ENCODE peak calls at places on chromosomes 6 and 20, in seven cellular contexts. One of them, this sample, is unnamed.

GRCh38 chr20:9581509-9581908 is 67.1 kb downstream of the LAMP5 start:
- DNase-seq in hypothalamus: no peak
- DNase-seq in MG63: no peak
- DNase-seq in mammary epithelial cell: no peak
- DNase-seq in astrocyte: no peak
- DNase-seq in CD4-positive, alpha-beta memory T cell: no peak
- DNase-seq in cerebellum: no peak
- DNase-seq in this sample: no peak

GRCh38 chr6:5204340-5204739 is 56.4 kb downstream of the LYRM4 start:
- DNase-seq in hypothalamus: no peak
- DNase-seq in MG63: no peak
- DNase-seq in mammary epithelial cell: peak
- DNase-seq in cerebellum: no peak
- DNase-seq in CD4-positive, alpha-beta memory T cell: no peak
- DNase-seq in astrocyte: no peak
- DNase-seq in this sample: peak

GRCh38 chr6:113432729-113433505 is 424.2 kb upstream of the MARCKS start:
- DNase-seq in mammary epithelial cell: no peak
- DNase-seq in hypothalamus: no peak
- DNase-seq in astrocyte: no peak
- DNase-seq in cerebellum: no peak
- DNase-seq in CD4-positive, alpha-beta memory T cell: no peak
- DNase-seq in MG63: peak
- DNase-seq in this sample: no peak

GRCh38 chr20:14807224-14807623 is 469.8 kb upstream of the FLRT3 start:
- DNase-seq in hypothalamus: no peak
- DNase-seq in CD4-positive, alpha-beta memory T cell: no peak
- DNase-seq in astrocyte: no peak
- DNase-seq in MG63: no peak
- DNase-seq in cerebellum: no peak
- DNase-seq in mammary epithelial cell: no peak
- DNase-seq in this sample: no peak

GRCh38 chr6:81228912-81229540 is 523.5 kb downstream of the TENT5A start:
- DNase-seq in mammary epithelial cell: no peak
- DNase-seq in hypothalamus: no peak
- DNase-seq in cerebellum: no peak
- DNase-seq in astrocyte: peak
- DNase-seq in MG63: no peak
- DNase-seq in CD4-positive, alpha-beta memory T cell: no peak
- DNase-seq in this sample: no peak

GRCh38 chr6:164612731-164613130 is 696.7 kb downstream of the C6orf118 start:
- DNase-seq in CD4-positive, alpha-beta memory T cell: no peak
- DNase-seq in astrocyte: no peak
- DNase-seq in hypothalamus: no peak
- DNase-seq in cerebellum: no peak
- DNase-seq in mammary epithelial cell: no peak
- DNase-seq in MG63: no peak
- DNase-seq in this sample: no peak

GRCh38 chr20:5031206-5031557 is 29.9 kb upstream of the SLC23A2 start:
- DNase-seq in cerebellum: no peak
- DNase-seq in mammary epithelial cell: no peak
- DNase-seq in MG63: no peak
- DNase-seq in hypothalamus: no peak
- DNase-seq in astrocyte: no peak
- DNase-seq in CD4-positive, alpha-beta memory T cell: no peak
- DNase-seq in this sample: peak

GRCh38 chr6:3350252-3350826 is 91.6 kb downstream of the PSMG4 start:
- DNase-seq in cerebellum: no peak
- DNase-seq in mammary epithelial cell: no peak
- DNase-seq in hypothalamus: no peak
- DNase-seq in astrocyte: no peak
- DNase-seq in CD4-positive, alpha-beta memory T cell: no peak
- DNase-seq in MG63: no peak
- DNase-seq in this sample: no peak

GRCh38 chr20:58146761-58147160 is 81.7 kb downstream of the ANKRD60 start:
- DNase-seq in CD4-positive, alpha-beta memory T cell: no peak
- DNase-seq in mammary epithelial cell: no peak
- DNase-seq in cerebellum: no peak
- DNase-seq in MG63: no peak
- DNase-seq in hypothalamus: no peak
- DNase-seq in astrocyte: no peak
- DNase-seq in this sample: no peak

GRCh38 chr6:36720251-36721141 is 22.9 kb downstream of the RAB44 start:
- DNase-seq in MG63: no peak
- DNase-seq in astrocyte: no peak
- DNase-seq in cerebellum: no peak
- DNase-seq in hypothalamus: no peak
- DNase-seq in CD4-positive, alpha-beta memory T cell: no peak
- DNase-seq in mammary epithelial cell: no peak
- DNase-seq in this sample: no peak

GRCh38 chr20:44733341-44734069 is 12.2 kb upstream of the KCNK15 start:
- DNase-seq in cerebellum: peak
- DNase-seq in astrocyte: no peak
- DNase-seq in CD4-positive, alpha-beta memory T cell: peak
- DNase-seq in hypothalamus: peak
- DNase-seq in MG63: peak
- DNase-seq in mammary epithelial cell: peak
- DNase-seq in this sample: peak

GRCh38 chr6:36852481-36853147 is 13.4 kb upstream of the CPNE5 start:
- DNase-seq in astrocyte: peak
- DNase-seq in mammary epithelial cell: peak
- DNase-seq in MG63: peak
- DNase-seq in CD4-positive, alpha-beta memory T cell: no peak
- DNase-seq in hypothalamus: no peak
- DNase-seq in cerebellum: no peak
- DNase-seq in this sample: peak

GRCh38 chr6:41824571-41825569 is 37.4 kb downstream of the TOMM6 start:
- DNase-seq in astrocyte: peak
- DNase-seq in cerebellum: no peak
- DNase-seq in hypothalamus: no peak
- DNase-seq in MG63: no peak
- DNase-seq in CD4-positive, alpha-beta memory T cell: no peak
- DNase-seq in mammary epithelial cell: no peak
- DNase-seq in this sample: peak

GRCh38 chr6:34142599-34142998 is 3.3 kb downstream of the GRM4 start:
- DNase-seq in cerebellum: peak
- DNase-seq in mammary epithelial cell: peak
- DNase-seq in MG63: no peak
- DNase-seq in hypothalamus: no peak
- DNase-seq in astrocyte: no peak
- DNase-seq in CD4-positive, alpha-beta memory T cell: no peak
- DNase-seq in this sample: peak

GRCh38 chr6:95923518-95923917 is 92.3 kb upstream of the FUT9 start:
- DNase-seq in mammary epithelial cell: no peak
- DNase-seq in MG63: no peak
- DNase-seq in cerebellum: no peak
- DNase-seq in CD4-positive, alpha-beta memory T cell: no peak
- DNase-seq in hypothalamus: no peak
- DNase-seq in astrocyte: no peak
- DNase-seq in this sample: peak

GRCh38 chr6:1716845-1717244 is 107.1 kb downstream of the FOXC1 start:
- DNase-seq in hypothalamus: no peak
- DNase-seq in mammary epithelial cell: no peak
- DNase-seq in CD4-positive, alpha-beta memory T cell: no peak
- DNase-seq in astrocyte: peak
- DNase-seq in MG63: peak
- DNase-seq in cerebellum: no peak
- DNase-seq in this sample: no peak

GRCh38 chr6:20402181-20403079 is 751 bp downstream of the E2F3 start:
- DNase-seq in mammary epithelial cell: peak
- DNase-seq in cerebellum: no peak
- DNase-seq in CD4-positive, alpha-beta memory T cell: peak
- DNase-seq in hypothalamus: no peak
- DNase-seq in astrocyte: no peak
- DNase-seq in MG63: peak
- DNase-seq in this sample: peak

GRCh38 chr20:18738055-18738454 is 75.5 kb upstream of the SCP2D1 start:
- DNase-seq in MG63: no peak
- DNase-seq in CD4-positive, alpha-beta memory T cell: peak
- DNase-seq in cerebellum: no peak
- DNase-seq in hypothalamus: no peak
- DNase-seq in astrocyte: no peak
- DNase-seq in mammary epithelial cell: no peak
- DNase-seq in this sample: peak

GRCh38 chr20:24986436-24987015 is 6.0 kb downstream of the APMAP start:
- DNase-seq in astrocyte: no peak
- DNase-seq in hypothalamus: no peak
- DNase-seq in cerebellum: no peak
- DNase-seq in mammary epithelial cell: no peak
- DNase-seq in CD4-positive, alpha-beta memory T cell: no peak
- DNase-seq in MG63: no peak
- DNase-seq in this sample: no peak

GRCh38 chr20:51488331-51488730 is 54.2 kb downstream of the NFATC2 start:
- DNase-seq in MG63: no peak
- DNase-seq in cerebellum: no peak
- DNase-seq in astrocyte: no peak
- DNase-seq in hypothalamus: no peak
- DNase-seq in CD4-positive, alpha-beta memory T cell: no peak
- DNase-seq in mammary epithelial cell: no peak
- DNase-seq in this sample: no peak

GRCh38 chr6:49497308-49497707 is 2.4 kb upstream of the GLYATL3 start:
- DNase-seq in cerebellum: no peak
- DNase-seq in MG63: no peak
- DNase-seq in mammary epithelial cell: no peak
- DNase-seq in astrocyte: no peak
- DNase-seq in CD4-positive, alpha-beta memory T cell: no peak
- DNase-seq in hypothalamus: no peak
- DNase-seq in this sample: no peak

GRCh38 chr20:62885046-62885445 is 23.4 kb upstream of the TCFL5 start:
- DNase-seq in astrocyte: no peak
- DNase-seq in cerebellum: no peak
- DNase-seq in mammary epithelial cell: no peak
- DNase-seq in hypothalamus: no peak
- DNase-seq in CD4-positive, alpha-beta memory T cell: no peak
- DNase-seq in MG63: no peak
- DNase-seq in this sample: no peak

GRCh38 chr6:2743280-2744205 is 7.2 kb downstream of the MYLK4 start:
- DNase-seq in mammary epithelial cell: no peak
- DNase-seq in astrocyte: no peak
- DNase-seq in cerebellum: no peak
- DNase-seq in CD4-positive, alpha-beta memory T cell: no peak
- DNase-seq in hypothalamus: no peak
- DNase-seq in MG63: no peak
- DNase-seq in this sample: no peak

GRCh38 chr20:5402903-5403531 is 86.3 kb upstream of the PROKR2 start:
- DNase-seq in CD4-positive, alpha-beta memory T cell: no peak
- DNase-seq in astrocyte: no peak
- DNase-seq in hypothalamus: no peak
- DNase-seq in MG63: peak
- DNase-seq in cerebellum: no peak
- DNase-seq in mammary epithelial cell: peak
- DNase-seq in this sample: peak

GRCh38 chr20:49925901-49926454 is 10.2 kb upstream of the RNF114 start:
- DNase-seq in MG63: no peak
- DNase-seq in mammary epithelial cell: no peak
- DNase-seq in cerebellum: no peak
- DNase-seq in CD4-positive, alpha-beta memory T cell: no peak
- DNase-seq in hypothalamus: no peak
- DNase-seq in astrocyte: no peak
- DNase-seq in this sample: no peak

GRCh38 chr6:94323853-94324252 is 904.5 kb upstream of the EPHA7 start:
- DNase-seq in mammary epithelial cell: no peak
- DNase-seq in astrocyte: no peak
- DNase-seq in cerebellum: no peak
- DNase-seq in hypothalamus: no peak
- DNase-seq in CD4-positive, alpha-beta memory T cell: no peak
- DNase-seq in MG63: no peak
- DNase-seq in this sample: no peak

GRCh38 chr6:155561262-155561970 is 105.8 kb upstream of the NOX3 start:
- DNase-seq in hypothalamus: no peak
- DNase-seq in astrocyte: peak
- DNase-seq in mammary epithelial cell: no peak
- DNase-seq in CD4-positive, alpha-beta memory T cell: no peak
- DNase-seq in MG63: no peak
- DNase-seq in cerebellum: no peak
- DNase-seq in this sample: no peak

GRCh38 chr6:37273697-37274096 is 15.8 kb upstream of the TMEM217 start:
- DNase-seq in CD4-positive, alpha-beta memory T cell: no peak
- DNase-seq in mammary epithelial cell: no peak
- DNase-seq in hypothalamus: no peak
- DNase-seq in MG63: no peak
- DNase-seq in cerebellum: no peak
- DNase-seq in astrocyte: no peak
- DNase-seq in this sample: no peak

GRCh38 chr20:24379116-24379927 is 90.1 kb upstream of the SYNDIG1 start:
- DNase-seq in hypothalamus: peak
- DNase-seq in cerebellum: no peak
- DNase-seq in MG63: peak
- DNase-seq in CD4-positive, alpha-beta memory T cell: no peak
- DNase-seq in astrocyte: peak
- DNase-seq in mammary epithelial cell: peak
- DNase-seq in this sample: peak

GRCh38 chr6:5088780-5089179 is 3.6 kb downstream of the PPP1R3G start:
- DNase-seq in cerebellum: no peak
- DNase-seq in astrocyte: no peak
- DNase-seq in hypothalamus: no peak
- DNase-seq in CD4-positive, alpha-beta memory T cell: no peak
- DNase-seq in mammary epithelial cell: no peak
- DNase-seq in MG63: no peak
- DNase-seq in this sample: no peak

GRCh38 chr6:163183791-163184190 is 230.7 kb upstream of the QKI start:
- DNase-seq in hypothalamus: no peak
- DNase-seq in MG63: no peak
- DNase-seq in mammary epithelial cell: no peak
- DNase-seq in CD4-positive, alpha-beta memory T cell: no peak
- DNase-seq in astrocyte: peak
- DNase-seq in cerebellum: no peak
- DNase-seq in this sample: no peak

GRCh38 chr6:4355241-4355640 is 219.9 kb upstream of the ECI2 start:
- DNase-seq in mammary epithelial cell: peak
- DNase-seq in cerebellum: no peak
- DNase-seq in MG63: peak
- DNase-seq in hypothalamus: no peak
- DNase-seq in CD4-positive, alpha-beta memory T cell: no peak
- DNase-seq in astrocyte: peak
- DNase-seq in this sample: peak

GRCh38 chr6:85675030-85675819 is 32.5 kb upstream of the SYNCRIP start:
- DNase-seq in CD4-positive, alpha-beta memory T cell: no peak
- DNase-seq in astrocyte: peak
- DNase-seq in cerebellum: no peak
- DNase-seq in mammary epithelial cell: peak
- DNase-seq in hypothalamus: no peak
- DNase-seq in MG63: peak
- DNase-seq in this sample: peak

GRCh38 chr6:18368277-18369105 is 18.7 kb upstream of the RNF144B start:
- DNase-seq in astrocyte: no peak
- DNase-seq in hypothalamus: no peak
- DNase-seq in CD4-positive, alpha-beta memory T cell: no peak
- DNase-seq in mammary epithelial cell: no peak
- DNase-seq in cerebellum: no peak
- DNase-seq in MG63: no peak
- DNase-seq in this sample: no peak

GRCh38 chr6:94254689-94255088 is 835.3 kb upstream of the EPHA7 start:
- DNase-seq in astrocyte: no peak
- DNase-seq in cerebellum: no peak
- DNase-seq in mammary epithelial cell: no peak
- DNase-seq in MG63: no peak
- DNase-seq in CD4-positive, alpha-beta memory T cell: no peak
- DNase-seq in hypothalamus: no peak
- DNase-seq in this sample: peak

GRCh38 chr6:117605169-117605826 is 3.0 kb upstream of the GOPC start:
- DNase-seq in mammary epithelial cell: peak
- DNase-seq in CD4-positive, alpha-beta memory T cell: peak
- DNase-seq in MG63: peak
- DNase-seq in hypothalamus: peak
- DNase-seq in cerebellum: peak
- DNase-seq in astrocyte: peak
- DNase-seq in this sample: peak

GRCh38 chr6:77466055-77467028 is 3.1 kb upstream of the HTR1B start:
- DNase-seq in MG63: peak
- DNase-seq in mammary epithelial cell: peak
- DNase-seq in CD4-positive, alpha-beta memory T cell: peak
- DNase-seq in hypothalamus: no peak
- DNase-seq in cerebellum: no peak
- DNase-seq in astrocyte: peak
- DNase-seq in this sample: peak

This sample was measured in epithelial cell of esophagus.